ENCODE peak calls at places on chromosomes 12 and 14, in four cellular contexts. B is heart left ventricle, D is BJ, L is retinal pigment epithelial cell. I is an unnamed sample.

GRCh38 chr12:113980537-113981337 is 14.6 kb upstream of the RBM19 start:
- DNase-seq in B (no peak), D (no peak), L (peak; percentile 13), I (no peak)

GRCh38 chr14:39762576-39763401 is 330.6 kb upstream of the FBXO33 start:
- DNase-seq in B (no peak), D (no peak), L (no peak), I (peak; percentile 29)

GRCh38 chr14:61553730-61554641 is 141.3 kb upstream of the HIF1A start:
- DNase-seq in B (no peak), D (peak; percentile 99), L (peak; percentile 86), I (no peak)

GRCh38 chr12:108850854-108851573 is 6.4 kb downstream of the SSH1 start:
- DNase-seq in B (peak; percentile 81), D (no peak), L (peak; percentile 64), I (no peak)

GRCh38 chr12:19912996-19913395 is 455.3 kb upstream of the PDE3A start:
- DNase-seq in B (no peak), D (no peak), L (no peak), I (no peak)

GRCh38 chr14:49314756-49315155 is 271.4 kb downstream of the RPS29 start:
- DNase-seq in B (no peak), D (no peak), L (no peak), I (no peak)

GRCh38 chr12:30286345-30286926 is 409.2 kb downstream of the IPO8 start:
- DNase-seq in B (no peak), D (no peak), L (no peak), I (no peak)

GRCh38 chr14:86462193-86462592 is 932.2 kb downstream of the FLRT2 start:
- DNase-seq in B (no peak), D (no peak), L (no peak), I (no peak)

GRCh38 chr14:104724981-104725771 is 1.1 kb downstream of the ADSS1 start:
- DNase-seq in B (peak; percentile 82), D (no peak), L (no peak), I (no peak)

GRCh38 chr12:129064201-129064881 is 211.1 kb downstream of the GLT1D1 start:
- DNase-seq in B (no peak), D (no peak), L (no peak), I (no peak)

GRCh38 chr12:6684609-6685008 is 4.6 kb downstream of the ZNF384 start:
- DNase-seq in B (no peak), D (no peak), L (no peak), I (no peak)

GRCh38 chr12:8960185-8960584 is 10.7 kb upstream of the M6PR start:
- DNase-seq in B (no peak), D (no peak), L (no peak), I (no peak)

GRCh38 chr14:52902971-52903385 is 47.9 kb downstream of the FERMT2 start:
- DNase-seq in B (no peak), D (no peak), L (peak; percentile 53), I (no peak)

GRCh38 chr12:65508281-65509035 is 230.0 kb downstream of the MSRB3 start:
- DNase-seq in B (no peak), D (no peak), L (no peak), I (no peak)

GRCh38 chr14:68574461-68574860 is 218.4 kb downstream of the ZFP36L1 start:
- DNase-seq in B (no peak), D (no peak), L (no peak), I (no peak)

GRCh38 chr14:91027556-91027955 is 32.9 kb downstream of the RPS6KA5 start:
- DNase-seq in B (no peak), D (no peak), L (no peak), I (no peak)

GRCh38 chr12:56230449-56231183 is 765 bp downstream of the SLC39A5 start:
- DNase-seq in B (peak; percentile 45), D (no peak), L (no peak), I (no peak)

GRCh38 chr14:105059035-105059916 is 6.0 kb downstream of the GPR132 start:
- DNase-seq in B (no peak), D (no peak), L (no peak), I (no peak)

GRCh38 chr12:94033112-94033511 is 115.3 kb upstream of the PLXNC1 start:
- DNase-seq in B (no peak), D (no peak), L (no peak), I (no peak)

GRCh38 chr12:3835914-3836313 is 37.3 kb downstream of the PARP11 start:
- DNase-seq in B (no peak), D (no peak), L (no peak), I (no peak)

GRCh38 chr12:3836641-3837040 is 36.6 kb downstream of the PARP11 start:
- DNase-seq in B (no peak), D (no peak), L (no peak), I (no peak)

GRCh38 chr12:3837049-3837448 is 36.1 kb downstream of the PARP11 start:
- DNase-seq in B (no peak), D (no peak), L (no peak), I (no peak)

GRCh38 chr12:3834774-3835173 is 38.4 kb downstream of the PARP11 start:
- DNase-seq in B (no peak), D (no peak), L (no peak), I (no peak)

GRCh38 chr12:3838065-3838464 is 35.1 kb downstream of the PARP11 start:
- DNase-seq in B (no peak), D (no peak), L (no peak), I (no peak)
- H3K4me3 ChIP-seq in B (no peak overlapping the region), D (no peak overlapping the region), L (no peak overlapping the region), I (no peak overlapping the region)

GRCh38 chr12:76878899-76879709 is at the start of gene CSRP2:
- DNase-seq in B (peak; percentile 94), D (no peak), L (peak; percentile 46), I (no peak)

GRCh38 chr12:76880156-76881023 is 1.6 kb upstream of the CSRP2 start:
- DNase-seq in B (no peak), D (no peak), L (no peak), I (no peak)

GRCh38 chr12:76876696-76877229 is 2.1 kb downstream of the CSRP2 start:
- DNase-seq in B (no peak), D (no peak), L (no peak), I (no peak)

GRCh38 chr12:76879710-76880025 is 849 bp upstream of the CSRP2 start:
- DNase-seq in B (no peak), D (no peak), L (no peak), I (no peak)

DNA sequence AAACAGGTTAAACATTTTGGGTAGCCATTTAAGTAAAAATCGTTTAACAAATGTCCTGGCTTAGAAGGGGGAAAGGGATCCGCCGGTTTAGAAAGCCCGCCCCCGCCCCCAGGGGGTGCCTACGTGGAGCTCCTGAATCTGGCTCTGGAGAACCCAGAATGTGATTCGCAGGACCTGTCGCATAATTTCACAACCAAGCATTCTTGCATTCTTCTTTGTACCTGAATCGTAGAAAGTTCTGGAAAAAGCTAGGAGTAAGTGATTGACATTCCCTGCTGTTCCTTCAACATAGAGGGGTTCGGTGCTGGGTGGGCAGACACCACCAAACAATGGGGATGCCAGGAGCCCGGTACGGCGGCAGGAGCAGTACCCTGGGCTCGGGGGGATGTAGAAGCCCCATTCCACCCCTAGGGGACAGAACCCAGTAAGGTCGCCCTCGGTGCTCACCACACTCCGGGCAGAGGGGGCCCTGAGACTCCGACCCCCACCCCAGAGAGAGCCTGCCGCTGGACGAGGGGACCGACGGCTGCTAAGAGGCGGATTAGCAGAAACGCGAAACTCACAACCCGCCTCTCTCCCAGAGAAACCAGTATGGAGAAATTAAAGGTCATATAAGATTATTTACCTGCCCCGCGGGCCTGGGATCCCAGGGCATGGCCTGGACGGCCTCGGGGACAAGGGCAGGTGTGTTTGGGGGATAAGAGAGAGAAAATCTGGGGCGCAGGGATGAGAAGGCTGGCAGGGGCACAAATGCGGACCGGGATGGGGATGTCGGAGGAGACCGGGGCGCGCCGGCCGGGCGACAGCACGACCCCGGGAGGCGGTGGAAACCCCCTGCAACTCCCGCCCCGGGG is 547 bp downstream of the CSRP2 start:
- DNase-seq in B (no peak), D (no peak), L (no peak), I (no peak)
- TF ChIP-seq CTCF in B (no peak), D (peak; percentile 38), L (peak; percentile 33), I (peak; percentile 30)

GRCh38 chr12:49037947-49038237 is 19.3 kb upstream of the PRKAG1 start:
- DNase-seq in B (no peak), D (no peak), L (no peak), I (no peak)
- H3K4me3 ChIP-seq in B (no peak overlapping the region), D (no peak overlapping the region), L (no peak overlapping the region), I (no peak overlapping the region)

DNA sequence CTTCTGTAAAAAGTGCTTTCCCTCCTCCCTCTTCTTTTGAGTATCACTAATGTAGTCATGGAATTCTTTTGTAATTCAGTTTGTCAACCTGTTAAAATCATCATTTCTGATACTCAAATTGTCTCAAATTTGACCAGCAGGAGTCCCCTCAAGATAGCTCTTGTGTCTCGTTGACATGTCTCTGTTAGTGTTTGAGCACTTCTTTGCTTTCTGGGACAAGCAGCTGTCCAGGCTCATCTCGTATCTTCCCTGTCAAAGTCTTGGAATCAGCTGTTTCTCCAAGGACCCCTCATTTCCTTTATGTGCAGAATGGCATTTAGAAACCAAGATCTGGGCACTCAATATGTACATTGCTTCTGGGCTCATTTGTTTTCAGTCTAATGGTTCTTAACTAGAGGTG is 10.7 kb downstream of the CIPC start:
- DNase-seq in B (no peak), D (no peak), L (no peak), I (no peak)
- TF ChIP-seq CTCF in B (no peak), D (no peak), L (no peak), I (no peak)

GRCh38 chr12:121673013-121673441 is 3.6 kb upstream of the MORN3 start:
- DNase-seq in B (peak; percentile 51), D (no peak), L (no peak), I (no peak)
- H3K4me3 ChIP-seq in B (no peak overlapping the region), D (no peak overlapping the region), L (peak overlapping the region; percentile 68), I (peak overlapping the region; percentile 61)

GRCh38 chr12:90695415-90695814 is 259.6 kb downstream of the CCER1 start:
- DNase-seq in B (no peak), D (no peak), L (no peak), I (no peak)
- TF ChIP-seq CTCF in B (no peak), D (peak; percentile 24), L (peak; percentile 33), I (no peak)

I was measured in epithelial cell of proximal tubule.